ENCODE peak calls at places on chromosomes 5 and 9, in eight cellular contexts. O is HuH-7.5; U is stimulated activated CD8-positive, alpha-beta memory T cell treated with anti-CD3 and anti-CD28 coated beads, Interleukin-4, amount 100 ng/mL, for 1 hour; Q is endothelial cell of umbilical vein; C is MV-4-11; F is substantia nigra; Y is NCI-H1694 treated with DMSO at 0.1 percent for 48 hours; D is lower lobe of right lung. M is an unnamed sample.

GRCh38 chr9:121985792-121986494 is 107.2 kb downstream of the TTLL11 start:
- DNase-seq in U (no peak), Q (no peak), D (no peak), F (peak; percentile 25), C (no peak), O (no peak), Y (no peak), M (no peak)

GRCh38 chr9:117403848-117404247 is 11.0 kb downstream of the ASTN2 start:
- DNase-seq in C (no peak), U (no peak), Q (no peak), D (no peak), O (no peak), Y (no peak), F (no peak), M (no peak)

GRCh38 chr5:110736763-110737162 is 2.0 kb upstream of the SLC25A46 start:
- DNase-seq in C (no peak), F (no peak), Y (no peak), U (no peak), Q (no peak), D (no peak), O (no peak), M (no peak)

GRCh38 chr5:154756203-154756870 is 1.2 kb downstream of the LARP1 start:
- DNase-seq in Y (no peak), O (peak; percentile 66), U (peak; percentile 10), F (no peak), Q (peak; percentile 46), C (no peak), D (peak; percentile 74), M (peak; percentile 55)

GRCh38 chr9:4315582-4316215 is 15.8 kb upstream of the GLIS3 start:
- DNase-seq in O (no peak), Y (peak; percentile 59), F (peak; percentile 14), C (peak; percentile 53), D (peak; percentile 80), U (peak; percentile 50), Q (peak; percentile 85), M (peak; percentile 84)

GRCh38 chr9:16103613-16104012 is 550.8 kb downstream of the CCDC171 start:
- DNase-seq in C (no peak), Q (no peak), O (no peak), U (no peak), F (no peak), D (no peak), Y (no peak), M (no peak)

GRCh38 chr5:73826301-73826700 is 200.3 kb downstream of the ARHGEF28 start:
- DNase-seq in Q (no peak), O (no peak), Y (no peak), C (no peak), D (peak; percentile 67), F (no peak), U (no peak), M (no peak)

GRCh38 chr5:42109006-42109572 is 184.0 kb downstream of the FBXO4 start:
- DNase-seq in Q (no peak), F (no peak), U (no peak), C (no peak), Y (no peak), O (no peak), D (no peak), M (no peak)

GRCh38 chr9:81431662-81432061 is 257.7 kb downstream of the TLE1 start:
- DNase-seq in C (no peak), U (no peak), Q (peak; percentile 29), D (no peak), F (no peak), Y (no peak), O (no peak), M (peak; percentile 84)

GRCh38 chr9:83065233-83065632 is 2.3 kb upstream of the RASEF start:
- DNase-seq in C (no peak), U (no peak), Y (no peak), Q (no peak), O (no peak), D (no peak), F (no peak), M (no peak)

GRCh38 chr9:98784855-98785254 is 11.5 kb downstream of the ANKS6 start:
- DNase-seq in C (no peak), D (no peak), U (no peak), O (no peak), Q (no peak), F (no peak), Y (no peak), M (no peak)

GRCh38 chr9:78032599-78033457 is 1.2 kb upstream of the GNAQ start:
- DNase-seq in C (peak; percentile 50), F (no peak), Q (peak; percentile 40), O (no peak), U (no peak), D (no peak), Y (no peak), M (no peak)

GRCh38 chr5:3893975-3894374 is 298.3 kb downstream of the IRX1 start:
- DNase-seq in D (no peak), U (no peak), F (no peak), O (no peak), C (no peak), Q (no peak), Y (no peak), M (no peak)

GRCh38 chr5:180809403-180810209 is 7.0 kb upstream of the MGAT1 start:
- DNase-seq in Y (peak; percentile 58), D (peak; percentile 86), U (peak; percentile 75), Q (peak; percentile 76), O (peak; percentile 87), F (peak; percentile 85), C (peak; percentile 86), M (peak; percentile 75)

GRCh38 chr9:115672477-115673316 is 480.9 kb upstream of the PAPPA start:
- DNase-seq in O (no peak), D (no peak), U (no peak), Y (no peak), F (no peak), Q (peak; percentile 12), C (no peak), M (no peak)

GRCh38 chr9:69572611-69573010 is 99.6 kb downstream of the APBA1 start:
- DNase-seq in Y (no peak), U (no peak), F (no peak), D (no peak), C (no peak), O (no peak), Q (no peak), M (no peak)

GRCh38 chr5:141637266-141637692 is 482 bp downstream of the RELL2 start:
- DNase-seq in F (no peak), Y (no peak), Q (no peak), C (no peak), O (peak; percentile 56), U (no peak), D (no peak), M (peak; percentile 17)

M was measured in lung microvascular endothelial cell.